ENCODE peak calls at places on chromosomes 2 and 18, in seven cellular contexts. L is cardiac fibroblast, R is upper lobe of right lung, U is sigmoid colon, G is K562, M is fibroblast of pulmonary artery, Q is bronchial epithelial cell. E is an unnamed sample.

GRCh38 chr2:241620419-241620769 is 16.6 kb downstream of the THAP4 start:
- DNase-seq in Q (peak; percentile 42), R (no peak), M (no peak), G (no peak), L (peak; percentile 7), U (no peak), E (peak; percentile 12)

GRCh38 chr2:157572725-157573124 is 55.9 kb downstream of the ACVR1C start:
- DNase-seq in L (no peak), Q (peak; percentile 22), M (no peak), U (no peak), G (no peak), R (no peak), E (no peak)

GRCh38 chr18:54776282-54776977 is 51.8 kb upstream of the RAB27B start:
- DNase-seq in R (no peak), M (peak; percentile 99), L (peak; percentile 97), Q (peak; percentile 99), G (no peak), U (no peak), E (peak; percentile 99)

GRCh38 chr2:8534729-8535397 is 147.0 kb upstream of the ID2 start:
- DNase-seq in L (peak; percentile 85), U (peak; percentile 86), G (peak; percentile 37), R (peak; percentile 89), M (peak; percentile 68), Q (no peak), E (peak; percentile 10)

GRCh38 chr2:126912201-126912600 is 13.5 kb downstream of the TEX51 start:
- DNase-seq in M (no peak), U (no peak), L (no peak), R (no peak), G (no peak), Q (no peak), E (no peak)

GRCh38 chr2:237685408-237685807 is 58.0 kb downstream of the LRRFIP1 start:
- DNase-seq in M (peak; percentile 47), L (no peak), U (peak; percentile 40), G (no peak), Q (no peak), R (peak; percentile 37), E (no peak)

GRCh38 chr18:22230403-22231042 is 61.1 kb downstream of the GATA6 start:
- DNase-seq in G (no peak), R (no peak), Q (peak; percentile 32), U (no peak), M (peak; percentile 80), L (peak; percentile 68), E (peak; percentile 59)

GRCh38 chr2:25528173-25528572 is 145.2 kb downstream of the DTNB start:
- DNase-seq in L (peak; percentile 51), Q (peak; percentile 33), M (peak; percentile 61), G (no peak), U (no peak), R (no peak), E (peak; percentile 28)

GRCh38 chr2:39620067-39620466 is 45.6 kb upstream of the TMEM178A start:
- DNase-seq in L (peak; percentile 94), U (peak; percentile 81), G (peak; percentile 15), M (peak; percentile 95), R (no peak), Q (peak; percentile 80), E (peak; percentile 77)

GRCh38 chr2:235605999-235606715 is 112.3 kb downstream of the AGAP1 start:
- DNase-seq in Q (no peak), G (no peak), L (peak; percentile 80), M (peak; percentile 73), R (no peak), U (no peak), E (peak; percentile 34)

GRCh38 chr2:77104554-77104953 is 417.6 kb downstream of the LRRTM4 start:
- DNase-seq in L (no peak), R (no peak), Q (no peak), U (no peak), M (no peak), G (no peak), E (no peak)

GRCh38 chr2:205989291-205990071 is 96.5 kb downstream of the INO80D start:
- DNase-seq in U (no peak), L (no peak), M (peak; percentile 22), G (no peak), Q (peak; percentile 21), R (no peak), E (no peak)

GRCh38 chr2:102063360-102063947 is 71.7 kb downstream of the IL1R2 start:
- DNase-seq in M (peak; percentile 95), G (no peak), Q (no peak), L (peak; percentile 98), U (peak; percentile 86), R (peak; percentile 80), E (no peak)

GRCh38 chr2:68225119-68225632 is 27.2 kb downstream of the PPP3R1 start:
- DNase-seq in U (no peak), M (peak; percentile 34), R (no peak), G (no peak), Q (peak; percentile 42), L (peak; percentile 46), E (no peak)

GRCh38 chr2:37201766-37202165 is 5.5 kb downstream of the CEBPZOS start:
- DNase-seq in U (no peak), G (peak; percentile 23), Q (no peak), L (no peak), M (no peak), R (no peak), E (no peak)

GRCh38 chr2:182949572-182950189 is 83.2 kb upstream of the FRZB start:
- DNase-seq in U (no peak), M (no peak), G (no peak), R (no peak), Q (peak; percentile 94), L (no peak), E (no peak)

GRCh38 chr2:238239552-238239871 is 326 bp downstream of the HES6 start:
- DNase-seq in U (peak; percentile 70), M (no peak), G (no peak), L (no peak), Q (no peak), R (peak; percentile 74), E (no peak)

GRCh38 chr2:46530571-46530970 is 51.2 kb downstream of the TMEM247 start:
- DNase-seq in M (no peak), Q (no peak), U (no peak), R (no peak), G (no peak), L (no peak), E (no peak)

GRCh38 chr2:109066917-109067828 is 61.8 kb upstream of the SH3RF3 start:
- DNase-seq in M (no peak), L (no peak), R (no peak), Q (no peak), U (no peak), G (no peak), E (no peak)

GRCh38 chr2:113105047-113105446 is 22.4 kb upstream of the IL1RN start:
- DNase-seq in L (peak; percentile 26), R (no peak), M (peak; percentile 39), Q (peak; percentile 84), G (peak; percentile 18), U (no peak), E (no peak)

GRCh38 chr2:102735431-102736130 is 26.2 kb upstream of the TMEM182 start:
- DNase-seq in R (no peak), Q (peak; percentile 13), M (peak; percentile 8), G (no peak), L (peak; percentile 11), U (no peak), E (no peak)

GRCh38 chr2:227127236-227127635 is 36.8 kb downstream of the COL4A4 start:
- DNase-seq in L (no peak), Q (no peak), R (no peak), G (no peak), U (no peak), M (no peak), E (no peak)

GRCh38 chr2:111182740-111183139 is 62.0 kb downstream of the BCL2L11 start:
- DNase-seq in R (no peak), Q (no peak), U (no peak), G (no peak), M (no peak), L (no peak), E (no peak)

GRCh38 chr2:232543928-232544631 is 4.6 kb downstream of the CHRNG start:
- DNase-seq in L (no peak), R (peak; percentile 57), U (peak; percentile 51), G (no peak), M (no peak), Q (no peak), E (no peak)

GRCh38 chr18:55780591-55781071 is 192.6 kb upstream of the TCF4 start:
- DNase-seq in R (no peak), L (peak; percentile 40), Q (peak; percentile 47), U (no peak), G (no peak), M (peak; percentile 60), E (no peak)

GRCh38 chr18:55786651-55787272 is 198.8 kb upstream of the TCF4 start:
- DNase-seq in Q (no peak), G (peak; percentile 19), L (no peak), U (no peak), R (no peak), M (no peak), E (no peak)

GRCh38 chr18:55781481-55781957 is 193.5 kb upstream of the TCF4 start:
- DNase-seq in R (no peak), M (peak; percentile 91), G (no peak), U (no peak), L (peak; percentile 88), Q (peak; percentile 82), E (peak; percentile 40)

GRCh38 chr18:55787674-55788073 is 199.7 kb upstream of the TCF4 start:
- DNase-seq in U (no peak), L (no peak), R (no peak), G (no peak), M (no peak), Q (no peak), E (no peak)

DNA sequence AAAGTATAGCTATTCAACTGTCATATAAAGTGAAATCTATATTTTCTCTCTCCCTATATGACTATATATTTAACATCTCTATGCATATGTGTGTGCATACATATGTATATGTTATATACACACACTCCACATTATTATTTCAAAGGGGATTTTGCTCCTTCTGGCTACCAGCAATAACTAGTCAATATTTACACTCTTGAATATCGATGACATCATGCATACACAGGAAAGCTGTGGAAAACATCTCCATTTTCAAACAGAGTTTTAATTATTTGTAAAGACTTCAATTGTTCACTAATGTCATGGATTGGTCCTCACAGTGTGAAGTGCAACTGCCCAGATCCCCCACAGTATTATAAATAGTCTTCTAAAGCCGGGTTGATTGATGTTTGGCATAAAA is 195.9 kb upstream of the TCF4 start:
- DNase-seq in M (no peak), U (no peak), L (no peak), G (no peak), R (no peak), Q (no peak), E (no peak)
- H3K4me3 ChIP-seq in M (no peak overlapping the region), U (no peak overlapping the region), L (no peak overlapping the region), G (no peak overlapping the region), R (no peak overlapping the region), Q (no peak overlapping the region), E (no peak overlapping the region)

GRCh38 chr2:177332041-177332991 is 60.3 kb upstream of the AGPS start:
- DNase-seq in U (peak; percentile 80), L (peak; percentile 91), M (peak; percentile 90), R (no peak), G (peak; percentile 61), Q (peak; percentile 68), E (peak; percentile 45)
- H3K4me3 ChIP-seq in U (no peak overlapping the region), L (no peak overlapping the region), M (peak overlapping the region; percentile 11), R (no peak overlapping the region), G (no peak overlapping the region), Q (no peak overlapping the region), E (no peak overlapping the region)

GRCh38 chr2:219273887-219274391 is 5.2 kb upstream of the DNAJB2 start:
- DNase-seq in U (no peak), M (no peak), R (peak; percentile 68), G (no peak), Q (peak; percentile 98), L (no peak), E (no peak)
- H3K4me3 ChIP-seq in U (no peak overlapping the region), M (no peak overlapping the region), R (no peak overlapping the region), G (no peak overlapping the region), Q (peak overlapping the region; percentile 4), L (no peak overlapping the region), E (no peak overlapping the region)

GRCh38 chr2:135490381-135490780 is 40.6 kb downstream of the ZRANB3 start:
- DNase-seq in Q (no peak), R (no peak), L (peak; percentile 8), M (peak; percentile 17), G (no peak), U (no peak), E (no peak)
- H3K4me3 ChIP-seq in Q (no peak overlapping the region), R (no peak overlapping the region), L (no peak overlapping the region), M (no peak overlapping the region), G (no peak overlapping the region), U (no peak overlapping the region), E (no peak overlapping the region)

E was measured in skeletal muscle cell.